ENCODE peak calls at places on chromosomes 16 and 17, in four cellular contexts. V, C, H and M are unnamed samples.

GRCh38 chr16:16014329-16015224 is 65.2 kb downstream of the ABCC1 start:
- DNase-seq in H (peak), C (no peak), V (no peak), M (no peak)

GRCh38 chr16:78147846-78148535 is 48.5 kb downstream of the WWOX start:
- DNase-seq in C (no peak), H (no peak), V (no peak), M (no peak)

GRCh38 chr17:72136692-72137550 is 16.1 kb downstream of the SOX9 start:
- DNase-seq in V (peak), H (no peak), C (no peak), M (no peak)

GRCh38 chr17:70552230-70552981 is 383.1 kb downstream of the KCNJ2 start:
- DNase-seq in H (no peak), V (peak), C (no peak), M (no peak)

GRCh38 chr17:41678907-41679739 is 9.6 kb upstream of the EIF1 start:
- DNase-seq in C (no peak), V (peak), H (no peak), M (no peak)

GRCh38 chr16:86948046-86948445 is 369.1 kb downstream of the C16orf95 start:
- DNase-seq in H (no peak), V (no peak), C (no peak), M (no peak)

GRCh38 chr16:70804153-70804728 is 3.3 kb upstream of the VAC14 start:
- DNase-seq in C (no peak), H (no peak), V (peak), M (no peak)

GRCh38 chr16:87305505-87306391 is 11.4 kb downstream of the C16orf95 start:
- DNase-seq in C (no peak), V (peak), H (no peak), M (no peak)

GRCh38 chr16:3094289-3095027 is 4.6 kb downstream of the ZSCAN10 start:
- DNase-seq in C (no peak), H (no peak), V (no peak), M (peak)